ENCODE peak calls at places on chromosomes 7 and 10, in five cellular contexts. C, W, H, J and M are unnamed samples.

GRCh38 chr10:21509391-21510217 is 15.9 kb downstream of the SKIDA1 start:
- DNase-seq in J (no peak), H (no peak), C (no peak), W (no peak), M (no peak)

GRCh38 chr7:73623798-73624668 is at the start of gene MLXIPL:
- DNase-seq in J (peak; percentile 70), W (peak; percentile 96), H (peak; percentile 67), C (peak; percentile 35), M (peak; percentile 47)

GRCh38 chr10:62307635-62308034 is 39.0 kb upstream of the RTKN2 start:
- DNase-seq in J (no peak), H (no peak), W (no peak), C (no peak), M (no peak)

GRCh38 chr7:37376386-37376785 is 72.3 kb downstream of the ELMO1 start:
- DNase-seq in C (no peak), J (peak; percentile 51), W (no peak), H (no peak), M (no peak)

GRCh38 chr10:43355749-43356371 is 15.6 kb upstream of the FXYD4 start:
- DNase-seq in W (no peak), J (peak; percentile 22), H (no peak), C (peak; percentile 34), M (no peak)

GRCh38 chr10:132685921-132686680 is 99.8 kb downstream of the NKX6-2 start:
- DNase-seq in J (no peak), H (no peak), C (no peak), W (no peak), M (no peak)

GRCh38 chr10:24886281-24886680 is 66.1 kb downstream of the PRTFDC1 start:
- DNase-seq in H (no peak), J (no peak), C (no peak), W (no peak), M (no peak)

GRCh38 chr10:60430017-60430416 is 40.3 kb upstream of the ANK3 start:
- DNase-seq in C (no peak), H (no peak), J (no peak), W (no peak), M (no peak)

GRCh38 chr7:149820622-149821190 is 17.5 kb upstream of the ZNF862 start:
- DNase-seq in J (no peak), C (no peak), W (no peak), H (no peak), M (no peak)

GRCh38 chr10:82924711-82925110 is 1049.7 kb downstream of the NRG3 start:
- DNase-seq in C (peak; percentile 32), J (no peak), H (no peak), W (no peak), M (no peak)

GRCh38 chr7:145817687-145818086 is 298.9 kb upstream of the CNTNAP2 start:
- DNase-seq in W (no peak), H (no peak), C (no peak), J (no peak), M (no peak)

GRCh38 chr10:3761111-3761686 is 23.8 kb downstream of the KLF6 start:
- DNase-seq in H (no peak), J (no peak), W (no peak), C (no peak), M (no peak)

GRCh38 chr7:27155816-27156507 is 513 bp downstream of the HOXA7 start:
- DNase-seq in J (no peak), C (peak; percentile 45), W (peak; percentile 65), H (no peak), M (no peak)

GRCh38 chr7:13821152-13821787 is 168.2 kb downstream of the ETV1 start:
- DNase-seq in J (no peak), C (peak; percentile 48), H (no peak), W (no peak), M (no peak)

GRCh38 chr7:31882187-31882586 is 188.0 kb downstream of the PDE1C start:
- DNase-seq in C (no peak), J (no peak), W (no peak), H (no peak), M (no peak)

GRCh38 chr10:106573106-106573505 is 591.4 kb downstream of the SORCS1 start:
- DNase-seq in W (no peak), J (no peak), H (no peak), C (peak; percentile 26), M (no peak)